ENCODE peak calls at places on chromosomes 3 and 15, in eight cellular contexts. One of them, this sample, is unnamed.

GRCh38 chr3:30673425-30674341 is 67.3 kb downstream of the TGFBR2 start:
- DNase-seq in glutamatergic neuron: no peak
- DNase-seq in pons: no peak
- DNase-seq in spleen: no peak
- DNase-seq in stimulated activated CD8-positive, alpha-beta memory T cell treated with anti-CD3 and anti-CD28 coated beads, Interleukin-4, amount 100 ng/mL, for 48 hours: no peak
- DNase-seq in NCI-H1092: no peak
- DNase-seq in activated T-cell treated with anti-CD3 and anti-CD28 coated beads for 1 hour: no peak
- DNase-seq in frontal cortex: no peak
- DNase-seq in this sample: no peak

GRCh38 chr3:34106879-34107278 is 308.4 kb downstream of the PDCD6IP start:
- DNase-seq in glutamatergic neuron: peak
- DNase-seq in pons: no peak
- DNase-seq in spleen: no peak
- DNase-seq in stimulated activated CD8-positive, alpha-beta memory T cell treated with anti-CD3 and anti-CD28 coated beads, Interleukin-4, amount 100 ng/mL, for 48 hours: peak
- DNase-seq in NCI-H1092: peak
- DNase-seq in activated T-cell treated with anti-CD3 and anti-CD28 coated beads for 1 hour: no peak
- DNase-seq in frontal cortex: no peak
- DNase-seq in this sample: no peak

GRCh38 chr3:77134801-77135200 is 94.9 kb downstream of the ROBO2 start:
- DNase-seq in glutamatergic neuron: peak
- DNase-seq in pons: no peak
- DNase-seq in spleen: no peak
- DNase-seq in stimulated activated CD8-positive, alpha-beta memory T cell treated with anti-CD3 and anti-CD28 coated beads, Interleukin-4, amount 100 ng/mL, for 48 hours: no peak
- DNase-seq in NCI-H1092: no peak
- DNase-seq in activated T-cell treated with anti-CD3 and anti-CD28 coated beads for 1 hour: no peak
- DNase-seq in frontal cortex: no peak
- DNase-seq in this sample: no peak

GRCh38 chr3:149832086-149832485 is 19.1 kb downstream of the RNF13 start:
- DNase-seq in glutamatergic neuron: no peak
- DNase-seq in pons: no peak
- DNase-seq in spleen: no peak
- DNase-seq in stimulated activated CD8-positive, alpha-beta memory T cell treated with anti-CD3 and anti-CD28 coated beads, Interleukin-4, amount 100 ng/mL, for 48 hours: no peak
- DNase-seq in NCI-H1092: no peak
- DNase-seq in activated T-cell treated with anti-CD3 and anti-CD28 coated beads for 1 hour: no peak
- DNase-seq in frontal cortex: no peak
- DNase-seq in this sample: no peak

GRCh38 chr3:142237891-142238290 is 12.5 kb upstream of the GK5 start:
- DNase-seq in glutamatergic neuron: no peak
- DNase-seq in pons: no peak
- DNase-seq in spleen: no peak
- DNase-seq in stimulated activated CD8-positive, alpha-beta memory T cell treated with anti-CD3 and anti-CD28 coated beads, Interleukin-4, amount 100 ng/mL, for 48 hours: no peak
- DNase-seq in NCI-H1092: no peak
- DNase-seq in activated T-cell treated with anti-CD3 and anti-CD28 coated beads for 1 hour: no peak
- DNase-seq in frontal cortex: no peak
- DNase-seq in this sample: no peak

GRCh38 chr15:58536414-58536813 is 104.6 kb downstream of the LIPC start:
- DNase-seq in glutamatergic neuron: no peak
- DNase-seq in pons: no peak
- DNase-seq in spleen: no peak
- DNase-seq in stimulated activated CD8-positive, alpha-beta memory T cell treated with anti-CD3 and anti-CD28 coated beads, Interleukin-4, amount 100 ng/mL, for 48 hours: no peak
- DNase-seq in NCI-H1092: no peak
- DNase-seq in activated T-cell treated with anti-CD3 and anti-CD28 coated beads for 1 hour: no peak
- DNase-seq in frontal cortex: no peak
- DNase-seq in this sample: peak

GRCh38 chr3:1943395-1944118 is 155.1 kb upstream of the CNTN4 start:
- DNase-seq in glutamatergic neuron: no peak
- DNase-seq in pons: no peak
- DNase-seq in spleen: no peak
- DNase-seq in stimulated activated CD8-positive, alpha-beta memory T cell treated with anti-CD3 and anti-CD28 coated beads, Interleukin-4, amount 100 ng/mL, for 48 hours: no peak
- DNase-seq in NCI-H1092: no peak
- DNase-seq in activated T-cell treated with anti-CD3 and anti-CD28 coated beads for 1 hour: no peak
- DNase-seq in frontal cortex: no peak
- DNase-seq in this sample: no peak

GRCh38 chr3:8625991-8626390 is 18.6 kb downstream of the SSUH2 start:
- DNase-seq in glutamatergic neuron: no peak
- DNase-seq in pons: no peak
- DNase-seq in spleen: no peak
- DNase-seq in stimulated activated CD8-positive, alpha-beta memory T cell treated with anti-CD3 and anti-CD28 coated beads, Interleukin-4, amount 100 ng/mL, for 48 hours: no peak
- DNase-seq in NCI-H1092: no peak
- DNase-seq in activated T-cell treated with anti-CD3 and anti-CD28 coated beads for 1 hour: no peak
- DNase-seq in frontal cortex: no peak
- DNase-seq in this sample: peak

GRCh38 chr15:94236638-94237037 is 5.3 kb downstream of the MCTP2 start:
- DNase-seq in glutamatergic neuron: no peak
- DNase-seq in pons: no peak
- DNase-seq in spleen: no peak
- DNase-seq in stimulated activated CD8-positive, alpha-beta memory T cell treated with anti-CD3 and anti-CD28 coated beads, Interleukin-4, amount 100 ng/mL, for 48 hours: no peak
- DNase-seq in NCI-H1092: no peak
- DNase-seq in activated T-cell treated with anti-CD3 and anti-CD28 coated beads for 1 hour: no peak
- DNase-seq in frontal cortex: no peak
- DNase-seq in this sample: no peak

GRCh38 chr3:10557783-10558373 is 52.5 kb upstream of the ATP2B2 start:
- DNase-seq in glutamatergic neuron: no peak
- DNase-seq in pons: no peak
- DNase-seq in spleen: no peak
- DNase-seq in stimulated activated CD8-positive, alpha-beta memory T cell treated with anti-CD3 and anti-CD28 coated beads, Interleukin-4, amount 100 ng/mL, for 48 hours: peak
- DNase-seq in NCI-H1092: no peak
- DNase-seq in activated T-cell treated with anti-CD3 and anti-CD28 coated beads for 1 hour: no peak
- DNase-seq in frontal cortex: no peak
- DNase-seq in this sample: peak

GRCh38 chr3:50345586-50345985 is at the start of gene ZMYND10:
- DNase-seq in glutamatergic neuron: peak
- DNase-seq in pons: no peak
- DNase-seq in spleen: peak
- DNase-seq in stimulated activated CD8-positive, alpha-beta memory T cell treated with anti-CD3 and anti-CD28 coated beads, Interleukin-4, amount 100 ng/mL, for 48 hours: peak
- DNase-seq in NCI-H1092: no peak
- DNase-seq in activated T-cell treated with anti-CD3 and anti-CD28 coated beads for 1 hour: peak
- DNase-seq in frontal cortex: peak
- DNase-seq in this sample: peak

GRCh38 chr3:100401674-100402036 is 316 bp downstream of the LNP1 start:
- DNase-seq in glutamatergic neuron: peak
- DNase-seq in pons: no peak
- DNase-seq in spleen: peak
- DNase-seq in stimulated activated CD8-positive, alpha-beta memory T cell treated with anti-CD3 and anti-CD28 coated beads, Interleukin-4, amount 100 ng/mL, for 48 hours: peak
- DNase-seq in NCI-H1092: peak
- DNase-seq in activated T-cell treated with anti-CD3 and anti-CD28 coated beads for 1 hour: peak
- DNase-seq in frontal cortex: no peak
- DNase-seq in this sample: no peak

GRCh38 chr15:88993662-88994061 is 80.5 kb upstream of the MFGE8 start:
- DNase-seq in glutamatergic neuron: no peak
- DNase-seq in pons: no peak
- DNase-seq in spleen: no peak
- DNase-seq in stimulated activated CD8-positive, alpha-beta memory T cell treated with anti-CD3 and anti-CD28 coated beads, Interleukin-4, amount 100 ng/mL, for 48 hours: no peak
- DNase-seq in NCI-H1092: no peak
- DNase-seq in activated T-cell treated with anti-CD3 and anti-CD28 coated beads for 1 hour: no peak
- DNase-seq in frontal cortex: no peak
- DNase-seq in this sample: no peak

GRCh38 chr3:101292027-101292426 is 28.3 kb downstream of the IMPG2 start:
- DNase-seq in glutamatergic neuron: no peak
- DNase-seq in pons: no peak
- DNase-seq in spleen: no peak
- DNase-seq in stimulated activated CD8-positive, alpha-beta memory T cell treated with anti-CD3 and anti-CD28 coated beads, Interleukin-4, amount 100 ng/mL, for 48 hours: no peak
- DNase-seq in NCI-H1092: no peak
- DNase-seq in activated T-cell treated with anti-CD3 and anti-CD28 coated beads for 1 hour: no peak
- DNase-seq in frontal cortex: no peak
- DNase-seq in this sample: no peak

GRCh38 chr15:36883705-36884355 is 216.5 kb downstream of the MEIS2 start:
- DNase-seq in glutamatergic neuron: peak
- DNase-seq in pons: peak
- DNase-seq in spleen: peak
- DNase-seq in stimulated activated CD8-positive, alpha-beta memory T cell treated with anti-CD3 and anti-CD28 coated beads, Interleukin-4, amount 100 ng/mL, for 48 hours: peak
- DNase-seq in NCI-H1092: peak
- DNase-seq in activated T-cell treated with anti-CD3 and anti-CD28 coated beads for 1 hour: peak
- DNase-seq in frontal cortex: peak
- DNase-seq in this sample: peak

GRCh38 chr3:44948239-44948638 is 27.7 kb downstream of the ZDHHC3 start:
- DNase-seq in glutamatergic neuron: no peak
- DNase-seq in pons: no peak
- DNase-seq in spleen: no peak
- DNase-seq in stimulated activated CD8-positive, alpha-beta memory T cell treated with anti-CD3 and anti-CD28 coated beads, Interleukin-4, amount 100 ng/mL, for 48 hours: no peak
- DNase-seq in NCI-H1092: no peak
- DNase-seq in activated T-cell treated with anti-CD3 and anti-CD28 coated beads for 1 hour: no peak
- DNase-seq in frontal cortex: no peak
- DNase-seq in this sample: no peak

GRCh38 chr3:167671878-167672427 is 18.2 kb upstream of the WDR49 start:
- DNase-seq in glutamatergic neuron: no peak
- DNase-seq in pons: no peak
- DNase-seq in spleen: no peak
- DNase-seq in stimulated activated CD8-positive, alpha-beta memory T cell treated with anti-CD3 and anti-CD28 coated beads, Interleukin-4, amount 100 ng/mL, for 48 hours: no peak
- DNase-seq in NCI-H1092: no peak
- DNase-seq in activated T-cell treated with anti-CD3 and anti-CD28 coated beads for 1 hour: no peak
- DNase-seq in frontal cortex: no peak
- DNase-seq in this sample: no peak

GRCh38 chr15:71945012-71945411 is 134.7 kb downstream of the NR2E3 start:
- DNase-seq in glutamatergic neuron: no peak
- DNase-seq in pons: no peak
- DNase-seq in spleen: no peak
- DNase-seq in stimulated activated CD8-positive, alpha-beta memory T cell treated with anti-CD3 and anti-CD28 coated beads, Interleukin-4, amount 100 ng/mL, for 48 hours: no peak
- DNase-seq in NCI-H1092: no peak
- DNase-seq in activated T-cell treated with anti-CD3 and anti-CD28 coated beads for 1 hour: no peak
- DNase-seq in frontal cortex: no peak
- DNase-seq in this sample: no peak

GRCh38 chr3:85678713-85679112 is 719.9 kb downstream of the CADM2 start:
- DNase-seq in glutamatergic neuron: no peak
- DNase-seq in pons: no peak
- DNase-seq in spleen: no peak
- DNase-seq in stimulated activated CD8-positive, alpha-beta memory T cell treated with anti-CD3 and anti-CD28 coated beads, Interleukin-4, amount 100 ng/mL, for 48 hours: no peak
- DNase-seq in NCI-H1092: no peak
- DNase-seq in activated T-cell treated with anti-CD3 and anti-CD28 coated beads for 1 hour: no peak
- DNase-seq in frontal cortex: no peak
- DNase-seq in this sample: no peak

GRCh38 chr3:195803309-195803908 is 8.3 kb downstream of the MUC4 start:
- DNase-seq in glutamatergic neuron: no peak
- DNase-seq in pons: no peak
- DNase-seq in spleen: peak
- DNase-seq in stimulated activated CD8-positive, alpha-beta memory T cell treated with anti-CD3 and anti-CD28 coated beads, Interleukin-4, amount 100 ng/mL, for 48 hours: no peak
- DNase-seq in NCI-H1092: no peak
- DNase-seq in activated T-cell treated with anti-CD3 and anti-CD28 coated beads for 1 hour: no peak
- DNase-seq in frontal cortex: no peak
- DNase-seq in this sample: peak

GRCh38 chr15:64775551-64776401 is at the start of gene RBPMS2:
- DNase-seq in glutamatergic neuron: no peak
- DNase-seq in pons: no peak
- DNase-seq in spleen: no peak
- DNase-seq in stimulated activated CD8-positive, alpha-beta memory T cell treated with anti-CD3 and anti-CD28 coated beads, Interleukin-4, amount 100 ng/mL, for 48 hours: peak
- DNase-seq in NCI-H1092: no peak
- DNase-seq in activated T-cell treated with anti-CD3 and anti-CD28 coated beads for 1 hour: no peak
- DNase-seq in frontal cortex: peak
- DNase-seq in this sample: no peak

GRCh38 chr3:127899769-127900168 is 15.3 kb upstream of the KBTBD12 start:
- DNase-seq in glutamatergic neuron: no peak
- DNase-seq in pons: peak
- DNase-seq in spleen: no peak
- DNase-seq in stimulated activated CD8-positive, alpha-beta memory T cell treated with anti-CD3 and anti-CD28 coated beads, Interleukin-4, amount 100 ng/mL, for 48 hours: no peak
- DNase-seq in NCI-H1092: no peak
- DNase-seq in activated T-cell treated with anti-CD3 and anti-CD28 coated beads for 1 hour: no peak
- DNase-seq in frontal cortex: no peak
- DNase-seq in this sample: no peak